ENCODE peak calls at places on chromosomes 13 and 19, in four cellular contexts. X is stimulated activated CD8-positive, alpha-beta memory T cell treated with anti-CD3 and anti-CD28 coated beads, Interleukin-7, amount 100 ng/mL, for 24 hours; R is aorta; M is GM04504. K is an unnamed sample.

GRCh38 chr13:43522788-43523187 is 264.0 kb downstream of the ENOX1 start:
- DNase-seq in X (no peak), R (no peak), M (peak; percentile 42), K (no peak)

GRCh38 chr13:68190826-68191225 is 960.7 kb upstream of the PCDH9 start:
- DNase-seq in X (no peak), R (no peak), M (no peak), K (no peak)

GRCh38 chr13:65535360-65535759 is 1694.8 kb downstream of the PCDH9 start:
- DNase-seq in X (no peak), R (no peak), M (no peak), K (no peak)

GRCh38 chr13:106286811-106287210 is 248.7 kb downstream of the EFNB2 start:
- DNase-seq in X (no peak), R (no peak), M (no peak), K (no peak)

GRCh38 chr19:6579450-6580178 is 11.3 kb downstream of the CD70 start:
- DNase-seq in X (no peak), R (no peak), M (no peak), K (no peak)

GRCh38 chr19:21568816-21569496 is 63.6 kb downstream of the ZNF429 start:
- DNase-seq in X (peak; percentile 75), R (peak; percentile 94), M (peak; percentile 75), K (peak; percentile 92)

GRCh38 chr13:26075498-26075897 is 23.7 kb upstream of the SHISA2 start:
- DNase-seq in X (no peak), R (no peak), M (no peak), K (no peak)

GRCh38 chr19:35704218-35704617 is at the start of gene ZBTB32:
- DNase-seq in X (no peak), R (no peak), M (no peak), K (peak; percentile 70)

GRCh38 chr19:16899566-16900075 is 10.8 kb downstream of the F2RL3 start:
- DNase-seq in X (no peak), R (peak; percentile 70), M (no peak), K (no peak)

GRCh38 chr13:73702419-73703071 is 431.7 kb downstream of the KLF12 start:
- DNase-seq in X (no peak), R (no peak), M (no peak), K (no peak)

GRCh38 chr19:33434886-33435705 is 61.6 kb downstream of the CEBPG start:
- DNase-seq in X (no peak), R (peak; percentile 31), M (no peak), K (peak; percentile 50)

GRCh38 chr13:46361535-46361934 is 25.5 kb downstream of the RUBCNL start:
- DNase-seq in X (no peak), R (no peak), M (no peak), K (no peak)

GRCh38 chr13:35741657-35742056 is 265.2 kb upstream of the MAB21L1 start:
- DNase-seq in X (no peak), R (no peak), M (no peak), K (no peak)

GRCh38 chr13:75139291-75139690 is 342.7 kb downstream of the TBC1D4 start:
- DNase-seq in X (no peak), R (no peak), M (no peak), K (no peak)

GRCh38 chr19:7635670-7636069 is 1.2 kb upstream of the STXBP2 start:
- DNase-seq in X (no peak), R (no peak), M (no peak), K (no peak)

GRCh38 chr19:1673645-1674292 is 21.4 kb upstream of the TCF3 start:
- DNase-seq in X (no peak), R (no peak), M (no peak), K (no peak)

GRCh38 chr13:21538280-21538679 is 65.7 kb downstream of the MICU2 start:
- DNase-seq in X (no peak), R (no peak), M (no peak), K (no peak)

GRCh38 chr19:45299719-45300118 is 23.0 kb downstream of the CKM start:
- DNase-seq in X (no peak), R (no peak), M (no peak), K (no peak)

GRCh38 chr13:94251801-94252200 is 227.7 kb downstream of the DCT start:
- DNase-seq in X (no peak), R (no peak), M (peak; percentile 58), K (no peak)

GRCh38 chr13:113766035-113766800 is 7.2 kb downstream of the TMEM255B start:
- DNase-seq in X (no peak), R (no peak), M (no peak), K (no peak)

GRCh38 chr19:1533510-1534150 is 9.8 kb downstream of the PLK5 start:
- DNase-seq in X (no peak), R (peak; percentile 38), M (no peak), K (no peak)

GRCh38 chr19:56477429-56478338 is 539 bp upstream of the ZNF667 start:
- DNase-seq in X (peak; percentile 31), R (peak; percentile 94), M (peak; percentile 83), K (peak; percentile 97)

GRCh38 chr13:81686877-81687276 is 1346.0 kb upstream of the SPRY2 start:
- DNase-seq in X (no peak), R (no peak), M (no peak), K (no peak)

GRCh38 chr19:46732966-46733692 is 12.7 kb upstream of the FKRP start:
- DNase-seq in X (no peak), R (peak; percentile 88), M (no peak), K (no peak)

GRCh38 chr19:16319466-16319865 is 5.2 kb upstream of the KLF2 start:
- DNase-seq in X (no peak), R (no peak), M (no peak), K (no peak)

GRCh38 chr13:31794452-31794851 is 55.1 kb downstream of the RXFP2 start:
- DNase-seq in X (no peak), R (no peak), M (no peak), K (no peak)

GRCh38 chr13:87355451-87355850 is 315.7 kb upstream of the SLITRK5 start:
- DNase-seq in X (no peak), R (no peak), M (no peak), K (no peak)

GRCh38 chr19:2477732-2478191 is 1.8 kb downstream of the GADD45B start:
- DNase-seq in X (no peak), R (peak; percentile 69), M (no peak), K (peak; percentile 78)

GRCh38 chr13:100789968-100790367 is 115.4 kb upstream of the TMTC4 start:
- DNase-seq in X (no peak), R (no peak), M (no peak), K (no peak)

GRCh38 chr19:1956143-1956537 is 15.2 kb downstream of the CSNK1G2 start:
- DNase-seq in X (no peak), R (no peak), M (no peak), K (no peak)

GRCh38 chr13:98769736-98770135 is 17.3 kb upstream of the SLC15A1 start:
- DNase-seq in X (no peak), R (no peak), M (no peak), K (no peak)

GRCh38 chr19:426725-427445 is 17.9 kb upstream of the C2CD4C start:
- DNase-seq in X (no peak), R (no peak), M (no peak), K (no peak)

GRCh38 chr19:56594783-56595547 is at the start of gene ZNF71:
- DNase-seq in X (peak; percentile 81), R (peak; percentile 94), M (peak; percentile 61), K (peak; percentile 97)

GRCh38 chr19:39533791-39534190 is 1.1 kb upstream of the EID2B start:
- DNase-seq in X (no peak), R (no peak), M (no peak), K (no peak)

GRCh38 chr13:102170295-102170694 is 231.6 kb downstream of the FGF14 start:
- DNase-seq in X (no peak), R (no peak), M (no peak), K (no peak)

GRCh38 chr13:55439450-55439849 is 1701.3 kb upstream of the PRR20A start:
- DNase-seq in X (no peak), R (no peak), M (no peak), K (no peak)

GRCh38 chr13:75368167-75368566 is 113.8 kb downstream of the TBC1D4 start:
- DNase-seq in X (no peak), R (no peak), M (no peak), K (no peak)

GRCh38 chr19:3029070-3029923 is at the start of gene TLE2:
- DNase-seq in X (no peak), R (no peak), M (no peak), K (no peak)

K was measured in kidney.